ENCODE peak calls at places on chromosomes 13 and 19, in five cellular contexts. One of them, this sample, is unnamed.

GRCh38 chr19:38658462-38659306 is 11.2 kb downstream of the ACTN4 start:
- DNase-seq in GM04503: peak; percentile 99
- DNase-seq in ELF-1: no peak
- DNase-seq in activated T-cell treated with anti-CD3 and anti-CD28 coated beads, Interleukin-2, amount 50 U/mL, for 4 hours: no peak
- DNase-seq in activated naive CD8-positive, alpha-beta T cell treated with anti-CD3 and anti-CD28 coated beads for 36 hours: no peak
- DNase-seq in this sample: peak; percentile 99

GRCh38 chr13:44768233-44768632 is 192.1 kb upstream of the TSC22D1 start:
- DNase-seq in activated naive CD8-positive, alpha-beta T cell treated with anti-CD3 and anti-CD28 coated beads for 36 hours: peak; percentile 43
- DNase-seq in ELF-1: no peak
- DNase-seq in activated T-cell treated with anti-CD3 and anti-CD28 coated beads, Interleukin-2, amount 50 U/mL, for 4 hours: peak; percentile 21
- DNase-seq in GM04503: no peak
- DNase-seq in this sample: no peak

GRCh38 chr19:30227071-30227621 is 145.0 kb upstream of the ZNF536 start:
- DNase-seq in activated T-cell treated with anti-CD3 and anti-CD28 coated beads, Interleukin-2, amount 50 U/mL, for 4 hours: no peak
- DNase-seq in GM04503: no peak
- DNase-seq in activated naive CD8-positive, alpha-beta T cell treated with anti-CD3 and anti-CD28 coated beads for 36 hours: no peak
- DNase-seq in ELF-1: peak; percentile 14
- DNase-seq in this sample: no peak

GRCh38 chr13:48230541-48230940 is 2.5 kb upstream of the ITM2B start:
- DNase-seq in activated naive CD8-positive, alpha-beta T cell treated with anti-CD3 and anti-CD28 coated beads for 36 hours: no peak
- DNase-seq in activated T-cell treated with anti-CD3 and anti-CD28 coated beads, Interleukin-2, amount 50 U/mL, for 4 hours: no peak
- DNase-seq in GM04503: no peak
- DNase-seq in ELF-1: no peak
- DNase-seq in this sample: no peak

GRCh38 chr13:48707405-48707804 is 53.7 kb downstream of the CYSLTR2 start:
- DNase-seq in GM04503: no peak
- DNase-seq in ELF-1: no peak
- DNase-seq in activated naive CD8-positive, alpha-beta T cell treated with anti-CD3 and anti-CD28 coated beads for 36 hours: no peak
- DNase-seq in activated T-cell treated with anti-CD3 and anti-CD28 coated beads, Interleukin-2, amount 50 U/mL, for 4 hours: no peak
- DNase-seq in this sample: no peak

GRCh38 chr13:109412232-109412935 is 374.0 kb downstream of the IRS2 start:
- DNase-seq in activated naive CD8-positive, alpha-beta T cell treated with anti-CD3 and anti-CD28 coated beads for 36 hours: no peak
- DNase-seq in activated T-cell treated with anti-CD3 and anti-CD28 coated beads, Interleukin-2, amount 50 U/mL, for 4 hours: no peak
- DNase-seq in GM04503: no peak
- DNase-seq in ELF-1: peak; percentile 80
- DNase-seq in this sample: no peak

GRCh38 chr13:114134111-114134943 is 1.9 kb upstream of the RASA3 start:
- DNase-seq in activated T-cell treated with anti-CD3 and anti-CD28 coated beads, Interleukin-2, amount 50 U/mL, for 4 hours: no peak
- DNase-seq in activated naive CD8-positive, alpha-beta T cell treated with anti-CD3 and anti-CD28 coated beads for 36 hours: no peak
- DNase-seq in GM04503: no peak
- DNase-seq in ELF-1: no peak
- DNase-seq in this sample: no peak

GRCh38 chr13:75173457-75174356 is 308.3 kb downstream of the TBC1D4 start:
- DNase-seq in GM04503: no peak
- DNase-seq in activated naive CD8-positive, alpha-beta T cell treated with anti-CD3 and anti-CD28 coated beads for 36 hours: no peak
- DNase-seq in activated T-cell treated with anti-CD3 and anti-CD28 coated beads, Interleukin-2, amount 50 U/mL, for 4 hours: no peak
- DNase-seq in ELF-1: peak; percentile 77
- DNase-seq in this sample: no peak

GRCh38 chr13:44919103-44919804 is 70.0 kb downstream of the NUFIP1 start:
- DNase-seq in ELF-1: no peak
- DNase-seq in activated T-cell treated with anti-CD3 and anti-CD28 coated beads, Interleukin-2, amount 50 U/mL, for 4 hours: no peak
- DNase-seq in activated naive CD8-positive, alpha-beta T cell treated with anti-CD3 and anti-CD28 coated beads for 36 hours: no peak
- DNase-seq in GM04503: no peak
- DNase-seq in this sample: no peak

GRCh38 chr13:107427531-107427930 is 787.8 kb downstream of the LIG4 start:
- DNase-seq in GM04503: no peak
- DNase-seq in ELF-1: no peak
- DNase-seq in activated T-cell treated with anti-CD3 and anti-CD28 coated beads, Interleukin-2, amount 50 U/mL, for 4 hours: no peak
- DNase-seq in activated naive CD8-positive, alpha-beta T cell treated with anti-CD3 and anti-CD28 coated beads for 36 hours: no peak
- DNase-seq in this sample: no peak

GRCh38 chr13:79943633-79944032 is 397.3 kb downstream of the SPRY2 start:
- DNase-seq in ELF-1: no peak
- DNase-seq in GM04503: no peak
- DNase-seq in activated naive CD8-positive, alpha-beta T cell treated with anti-CD3 and anti-CD28 coated beads for 36 hours: no peak
- DNase-seq in activated T-cell treated with anti-CD3 and anti-CD28 coated beads, Interleukin-2, amount 50 U/mL, for 4 hours: no peak
- DNase-seq in this sample: no peak

GRCh38 chr13:32650705-32651311 is 64.6 kb downstream of the PDS5B start:
- DNase-seq in GM04503: peak; percentile 8
- DNase-seq in ELF-1: peak; percentile 32
- DNase-seq in activated T-cell treated with anti-CD3 and anti-CD28 coated beads, Interleukin-2, amount 50 U/mL, for 4 hours: peak; percentile 40
- DNase-seq in activated naive CD8-positive, alpha-beta T cell treated with anti-CD3 and anti-CD28 coated beads for 36 hours: peak; percentile 66
- DNase-seq in this sample: no peak

GRCh38 chr19:50909240-50910070 is 1.7 kb downstream of the KLK4 start:
- DNase-seq in activated naive CD8-positive, alpha-beta T cell treated with anti-CD3 and anti-CD28 coated beads for 36 hours: peak; percentile 51
- DNase-seq in activated T-cell treated with anti-CD3 and anti-CD28 coated beads, Interleukin-2, amount 50 U/mL, for 4 hours: no peak
- DNase-seq in GM04503: no peak
- DNase-seq in ELF-1: peak; percentile 97
- DNase-seq in this sample: no peak